ENCODE peak calls at places on chromosomes 1 and 21, in four cellular contexts. W is colonic mucosa, X is ascending aorta, Y is tibial artery. B is an unnamed sample. For H3K9me3, the result is how much of the 10 kb centered on the place peaks cover.

GRCh38 chr21:23093259-23093658 is 2095.1 kb downstream of the NCAM2 start:
- DNase-seq in W (no peak), X (no peak), Y (no peak), B (no peak)

GRCh38 chr1:8002329-8003320 is 23.5 kb downstream of the ERRFI1 start:
- DNase-seq in W (no peak), X (no peak), Y (no peak), B (no peak)

GRCh38 chr1:31701137-31701736 is 2.6 kb downstream of the COL16A1 start:
- DNase-seq in W (peak), X (peak), Y (peak), B (peak)

GRCh38 chr21:39071623-39072214 is 111.5 kb downstream of the PSMG1 start:
- DNase-seq in W (no peak), X (peak), Y (no peak), B (no peak)

GRCh38 chr21:34129971-34130597 is 56.7 kb downstream of the MRPS6 start:
- DNase-seq in W (no peak), X (no peak), Y (no peak), B (peak)

GRCh38 chr1:37704966-37705365 is 12.7 kb downstream of the CDCA8 start:
- DNase-seq in W (no peak), X (no peak), Y (no peak), B (no peak)

GRCh38 chr1:53091841-53092645 is 30.0 kb downstream of the PODN start:
- DNase-seq in W (no peak), X (no peak), Y (no peak), B (no peak)

GRCh38 chr1:61080408-61081134 is 1.8 kb upstream of the NFIA start:
- DNase-seq in W (no peak), X (no peak), Y (no peak), B (no peak)

GRCh38 chr1:169550294-169550693 is 36.0 kb downstream of the F5 start:
- DNase-seq in W (no peak), X (no peak), Y (no peak), B (no peak)

GRCh38 chr1:7432102-7432895 is 338.8 kb upstream of the VAMP3 start:
- DNase-seq in W (no peak), X (no peak), Y (no peak), B (no peak)

GRCh38 chr1:101314244-101314643 is 77.4 kb downstream of the S1PR1 start:
- DNase-seq in W (no peak), X (no peak), Y (no peak), B (no peak)

GRCh38 chr1:68285046-68285445 is 52.7 kb upstream of the WLS start:
- DNase-seq in W (no peak), X (no peak), Y (no peak), B (no peak)

GRCh38 chr1:209755926-209756607 is at the start of gene TRAF3IP3:
- DNase-seq in W (peak), X (peak), Y (no peak), B (no peak)

GRCh38 chr1:161725888-161726630 is 4.7 kb downstream of the FCRLB start:
- DNase-seq in W (peak), X (peak), Y (peak), B (peak)

GRCh38 chr1:202567747-202568146 is 142.5 kb downstream of the SYT2 start:
- DNase-seq in W (no peak), X (no peak), Y (no peak), B (no peak)
- H3K4me3 ChIP-seq in W (no peak), X (no peak), Y (no peak), B (no peak)

DNA sequence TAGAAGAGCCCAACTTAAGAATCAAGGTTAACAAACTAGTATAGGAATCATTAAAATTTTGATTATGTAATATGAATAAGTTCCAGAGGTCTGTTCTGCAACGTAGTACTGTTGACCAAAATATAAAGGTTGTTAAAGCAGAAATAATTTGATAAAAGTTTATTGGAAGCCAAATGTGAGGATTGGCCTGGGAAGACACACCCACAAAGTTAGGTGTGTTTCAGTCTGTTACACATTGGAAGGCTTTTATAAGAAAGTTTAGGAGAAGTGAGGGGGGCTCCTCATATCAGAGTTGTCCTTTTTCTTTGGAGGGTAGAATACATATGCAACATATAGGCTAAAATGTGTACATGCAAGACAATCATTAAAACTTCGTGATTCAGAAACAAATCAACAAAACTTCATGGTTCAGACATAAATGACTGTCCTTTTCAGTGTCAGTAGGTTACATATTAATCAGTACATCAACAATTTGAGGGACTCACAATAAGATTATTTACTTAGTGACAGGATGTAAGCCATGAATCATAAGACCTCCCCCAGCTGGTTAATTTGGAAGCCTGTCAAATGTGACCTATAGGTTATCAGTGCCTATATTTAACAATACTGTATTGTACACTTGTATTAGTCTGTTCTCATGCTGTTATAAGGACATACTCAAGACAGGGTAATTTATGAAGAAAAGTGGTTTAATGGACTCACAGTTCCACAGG is 245.0 kb upstream of the B3GALT2 start:
- DNase-seq in W (peak), X (no peak), Y (no peak), B (no peak)
- H3K9me3 ChIP-seq in W (under half), X (under half), Y (under half), B (under half)

DNA sequence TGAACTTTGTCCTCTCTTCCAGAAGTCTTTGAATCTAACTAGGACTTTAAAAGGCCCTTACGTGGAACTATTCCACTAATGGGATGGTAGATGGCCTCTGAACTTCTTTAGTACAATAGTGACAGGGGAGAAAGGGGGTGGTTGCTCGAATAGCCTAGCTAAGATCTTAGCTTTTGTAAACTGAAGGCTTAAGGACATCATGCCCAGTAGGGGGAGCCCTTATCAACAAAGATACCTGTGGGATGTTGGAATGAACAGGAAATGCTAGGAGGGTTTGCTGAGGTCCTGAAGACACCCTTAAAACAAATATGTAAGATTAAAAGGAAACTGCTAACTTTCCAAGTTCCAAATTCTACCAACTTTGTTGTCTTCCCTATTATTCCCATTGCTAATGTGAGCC is 33.2 kb downstream of the NHLH2 start:
- DNase-seq in W (peak), X (no peak), Y (no peak), B (peak)
- TF ChIP-seq CTCF in W (peak), X (peak), Y (peak), B (peak)

DNA sequence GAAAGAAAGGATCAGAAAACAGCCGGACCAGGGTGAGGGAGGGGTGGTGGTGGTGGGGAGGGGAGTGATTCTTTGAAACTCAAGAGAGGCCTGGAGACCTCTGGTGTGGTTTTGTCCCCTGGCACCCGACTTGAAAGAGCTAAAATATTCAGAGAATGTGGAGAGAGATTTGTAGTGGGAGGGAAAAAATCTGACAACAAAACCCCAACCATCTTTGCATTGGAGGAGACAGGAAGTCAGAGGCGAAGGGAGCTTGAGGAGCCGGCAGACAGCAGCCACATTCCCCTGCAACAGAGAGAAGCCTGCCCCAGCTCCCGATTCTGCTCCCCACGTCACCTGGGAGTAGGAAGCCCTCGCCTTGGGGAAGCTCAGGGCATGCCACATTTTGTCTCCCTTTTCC is 85.0 kb downstream of the ITPKB start:
- DNase-seq in W (no peak), X (no peak), Y (no peak), B (no peak)
- H3K4me3 ChIP-seq in W (no peak), X (no peak), Y (no peak), B (no peak)

GRCh38 chr1:125064481-125064880 is 3879.7 kb downstream of the SRGAP2C start:
- DNase-seq in W (no peak), X (no peak), Y (peak), B (no peak)

GRCh38 chr1:125065821-125066180 is 3881.0 kb downstream of the SRGAP2C start:
- DNase-seq in W (no peak), X (no peak), Y (no peak), B (no peak)

GRCh38 chr1:125065092-125065820 is 3880.5 kb downstream of the SRGAP2C start:
- DNase-seq in W (no peak), X (no peak), Y (peak), B (no peak)

GRCh38 chr1:125066385-125066784 is 3881.6 kb downstream of the SRGAP2C start:
- DNase-seq in W (no peak), X (no peak), Y (peak), B (no peak)
- H3K9me3 ChIP-seq in W (under half), X (under half), Y (under half), B (under half)

DNA sequence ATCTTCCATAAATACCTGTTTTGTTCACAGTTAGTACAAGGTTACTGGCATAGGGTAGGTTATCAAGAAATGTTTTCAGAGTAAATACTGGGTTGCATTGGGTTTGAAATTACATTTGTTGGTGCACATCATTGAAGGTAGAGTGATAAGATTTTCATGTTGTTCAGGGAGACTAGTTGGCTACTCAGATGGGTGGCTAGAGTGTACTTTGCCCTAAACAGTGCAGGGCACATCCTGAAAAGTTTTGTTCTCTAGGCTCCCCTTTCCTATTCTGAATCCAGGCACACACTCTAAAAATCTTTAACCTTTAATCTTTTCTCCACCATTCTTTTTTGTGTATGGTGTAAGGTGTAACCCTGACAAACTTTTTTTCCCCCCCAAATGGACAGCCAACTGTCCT is 18.0 kb downstream of the POU2F1 start:
- DNase-seq in W (no peak), X (no peak), Y (no peak), B (no peak)
- TF ChIP-seq CTCF in W (no peak), X (no peak), Y (no peak), B (no peak)

GRCh38 chr1:155193275-155193990 is 14.3 kb downstream of the THBS3 start:
- DNase-seq in W (peak), X (peak), Y (peak), B (peak)

GRCh38 chr1:155196893-155197638 is 10.6 kb downstream of the THBS3 start:
- DNase-seq in W (no peak), X (no peak), Y (no peak), B (no peak)

GRCh38 chr1:155196103-155196892 is 11.4 kb downstream of the THBS3 start:
- DNase-seq in W (no peak), X (no peak), Y (no peak), B (no peak)

GRCh38 chr1:155197901-155198546 is 9.7 kb downstream of the THBS3 start:
- DNase-seq in W (no peak), X (no peak), Y (no peak), B (no peak)

GRCh38 chr1:155195201-155196102 is 12.2 kb downstream of the THBS3 start:
- DNase-seq in W (no peak), X (no peak), Y (no peak), B (no peak)
- H3K4me3 ChIP-seq in W (peak), X (peak), Y (peak), B (peak)

GRCh38 chr1:238329671-238330070 is 438.9 kb upstream of the ZP4 start:
- DNase-seq in W (no peak), X (no peak), Y (no peak), B (no peak)

GRCh38 chr1:238331557-238331956 is 440.8 kb upstream of the ZP4 start:
- DNase-seq in W (no peak), X (no peak), Y (no peak), B (no peak)

GRCh38 chr1:238336531-238336930 is 445.8 kb upstream of the ZP4 start:
- DNase-seq in W (no peak), X (no peak), Y (no peak), B (peak)

GRCh38 chr1:238334170-238334569 is 443.4 kb upstream of the ZP4 start:
- DNase-seq in W (no peak), X (no peak), Y (no peak), B (no peak)
- H3K9me3 ChIP-seq in W (under half), X (under half), Y (under half), B (under half)

B was measured in BE2C.